ENCODE peak calls at places on chromosome 3, in five cellular contexts. J is cardiac fibroblast, X is coronary artery, C is RWPE1, M is astrocyte of the cerebellum. V is an unnamed sample.

GRCh38 chr3:12758025-12758830 is 831 bp downstream of the TMEM40 start:
- DNase-seq in M (peak; percentile 59), C (peak; percentile 34), J (peak; percentile 81), X (no peak), V (no peak)

GRCh38 chr3:13134879-13135206 is 61.6 kb upstream of the IQSEC1 start:
- DNase-seq in M (no peak), X (peak; percentile 53), C (no peak), J (no peak), V (no peak)

GRCh38 chr3:129416408-129416807 is 12.0 kb downstream of the EFCAB12 start:
- DNase-seq in J (no peak), M (no peak), X (no peak), C (no peak), V (no peak)

GRCh38 chr3:51887620-51888019 is 12.2 kb upstream of the IQCF5 start:
- DNase-seq in J (no peak), M (no peak), X (no peak), C (peak; percentile 58), V (no peak)

GRCh38 chr3:13114811-13115615 is 41.8 kb upstream of the IQSEC1 start:
- DNase-seq in C (no peak), J (no peak), M (no peak), X (peak; percentile 66), V (no peak)

GRCh38 chr3:2657971-2658370 is 452.2 kb downstream of the IL5RA start:
- DNase-seq in C (no peak), M (no peak), X (no peak), J (no peak), V (no peak)

GRCh38 chr3:118705827-118706226 is 328.8 kb downstream of the IGSF11 start:
- DNase-seq in J (no peak), X (no peak), C (no peak), M (no peak), V (no peak)

GRCh38 chr3:24263069-24263668 is 231.5 kb downstream of the THRB start:
- DNase-seq in M (no peak), J (no peak), C (no peak), X (no peak), V (no peak)

GRCh38 chr3:150147776-150148175 is 177.1 kb upstream of the PFN2 start:
- DNase-seq in X (no peak), M (peak; percentile 33), C (no peak), J (peak; percentile 49), V (no peak)

GRCh38 chr3:42288385-42288784 is 22.4 kb upstream of the CCK start:
- DNase-seq in C (no peak), M (no peak), J (no peak), X (no peak), V (no peak)

GRCh38 chr3:72143322-72143721 is 358.4 kb upstream of the PROK2 start:
- DNase-seq in C (no peak), X (no peak), M (no peak), J (peak; percentile 19), V (no peak)

GRCh38 chr3:114411811-114412803 is 118.3 kb downstream of the TIGIT start:
- DNase-seq in X (no peak), C (peak; percentile 44), J (peak; percentile 49), M (no peak), V (no peak)

GRCh38 chr3:30548605-30549004 is 57.8 kb upstream of the TGFBR2 start:
- DNase-seq in X (no peak), C (peak; percentile 33), M (no peak), J (no peak), V (no peak)

GRCh38 chr3:64079369-64080160 is 56.3 kb upstream of the PSMD6 start:
- DNase-seq in J (no peak), M (no peak), X (no peak), C (no peak), V (no peak)

GRCh38 chr3:100226712-100227429 is 33.9 kb upstream of the TBC1D23 start:
- DNase-seq in M (no peak), X (no peak), C (no peak), J (peak; percentile 65), V (no peak)

GRCh38 chr3:45957606-45958005 is 14.3 kb downstream of the CXCR6 start:
- DNase-seq in J (no peak), C (no peak), X (no peak), M (no peak), V (no peak)

GRCh38 chr3:54087581-54088410 is 34.6 kb upstream of the CACNA2D3 start:
- DNase-seq in M (no peak), C (no peak), J (peak; percentile 31), X (no peak), V (no peak)

GRCh38 chr3:195224980-195225580 is 45.9 kb downstream of the XXYLT1 start:
- DNase-seq in M (no peak), C (no peak), X (peak; percentile 49), J (no peak), V (peak; percentile 55)

GRCh38 chr3:48015451-48016182 is 599 bp downstream of the MAP4 start:
- DNase-seq in C (no peak), X (no peak), M (no peak), J (peak; percentile 43), V (no peak)

GRCh38 chr3:57256844-57257243 is 29.3 kb downstream of the APPL1 start:
- DNase-seq in M (no peak), X (no peak), J (no peak), C (no peak), V (no peak)

GRCh38 chr3:9732753-9733115 is 1.2 kb downstream of the BRPF1 start:
- DNase-seq in C (peak; percentile 21), J (no peak), M (no peak), X (no peak), V (no peak)

GRCh38 chr3:9729419-9729818 is 2.1 kb upstream of the BRPF1 start:
- DNase-seq in C (no peak), J (no peak), X (no peak), M (no peak), V (no peak)

GRCh38 chr3:9732080-9732752 is 681 bp downstream of the BRPF1 start:
- DNase-seq in M (no peak), C (peak; percentile 20), J (no peak), X (no peak), V (no peak)

GRCh38 chr3:9730747-9731205 is 759 bp upstream of the BRPF1 start:
- DNase-seq in J (no peak), X (no peak), C (no peak), M (no peak), V (no peak)

DNA sequence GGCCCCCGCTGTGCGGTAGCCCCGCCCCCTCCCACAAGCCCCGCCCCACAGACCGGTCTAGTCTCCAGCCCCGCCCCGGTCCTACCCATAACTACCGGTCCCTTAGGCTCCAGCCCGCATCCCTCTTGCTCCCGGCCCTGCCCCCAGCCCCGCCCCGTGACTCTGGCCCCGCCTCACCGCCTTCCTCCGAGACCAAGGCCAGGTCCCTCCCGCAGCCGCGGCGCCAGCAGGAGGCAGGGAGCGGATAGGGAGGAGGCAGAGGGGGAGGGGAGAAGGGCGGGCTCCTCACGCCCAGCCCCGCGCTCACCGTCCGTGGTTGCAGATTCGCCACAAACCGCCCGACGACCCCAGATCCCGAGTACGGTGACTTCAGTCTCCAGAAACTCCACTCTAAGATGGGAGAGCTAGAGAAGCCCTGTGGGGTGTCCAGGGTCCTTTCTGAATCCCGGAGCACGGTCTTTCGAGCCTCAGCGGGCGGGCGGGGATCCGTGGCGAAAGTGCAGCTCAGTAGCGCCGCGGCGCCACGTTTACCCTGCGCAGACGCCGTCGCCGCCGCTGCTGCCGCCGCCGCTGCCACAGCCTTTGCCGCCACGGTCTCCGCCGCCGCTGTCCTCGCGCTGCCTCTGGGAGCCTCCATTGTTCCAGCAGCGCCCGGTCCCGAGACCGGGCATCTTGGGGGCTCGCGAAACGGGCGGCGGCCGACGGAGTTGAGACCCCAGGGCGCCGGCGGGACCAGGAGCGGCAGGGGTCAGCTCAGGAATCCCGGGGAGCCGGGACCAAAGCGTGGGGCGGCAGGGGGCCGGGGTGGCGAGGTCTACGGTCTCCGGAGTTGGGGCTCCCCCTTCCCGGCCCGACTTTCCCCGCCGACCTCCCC is at the start of gene BRPF1:
- DNase-seq in M (peak; percentile 99), J (peak; percentile 100), X (peak; percentile 100), C (peak; percentile 98), V (peak; percentile 100)
- TF ChIP-seq CTCF in M (no peak), J (peak; percentile 12), X (no peak), C (no peak), V (no peak)

DNA sequence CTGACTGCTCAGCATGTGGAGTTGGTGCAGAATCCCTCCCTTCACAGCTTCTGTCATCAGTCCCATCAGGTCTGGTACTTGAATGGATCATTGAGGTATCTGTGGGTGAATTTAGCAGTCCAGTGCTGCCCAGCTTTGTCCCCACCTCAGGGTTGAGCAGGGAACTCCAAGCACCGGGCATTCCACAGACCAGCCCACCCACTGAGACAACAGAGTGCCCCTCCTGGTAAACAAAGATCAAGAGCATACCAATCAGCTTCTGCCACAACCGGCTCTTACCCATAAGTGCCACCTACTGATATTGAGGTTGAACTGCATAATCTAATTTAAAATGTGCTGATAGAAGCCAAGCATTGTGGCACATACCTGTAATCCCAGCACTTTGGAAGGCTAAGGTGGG is 57.1 kb upstream of the FXR1 start:
- DNase-seq in X (no peak), M (no peak), J (no peak), C (no peak), V (no peak)
- TF ChIP-seq CTCF in X (no peak), M (no peak), J (no peak), C (no peak), V (peak; percentile 48)

DNA sequence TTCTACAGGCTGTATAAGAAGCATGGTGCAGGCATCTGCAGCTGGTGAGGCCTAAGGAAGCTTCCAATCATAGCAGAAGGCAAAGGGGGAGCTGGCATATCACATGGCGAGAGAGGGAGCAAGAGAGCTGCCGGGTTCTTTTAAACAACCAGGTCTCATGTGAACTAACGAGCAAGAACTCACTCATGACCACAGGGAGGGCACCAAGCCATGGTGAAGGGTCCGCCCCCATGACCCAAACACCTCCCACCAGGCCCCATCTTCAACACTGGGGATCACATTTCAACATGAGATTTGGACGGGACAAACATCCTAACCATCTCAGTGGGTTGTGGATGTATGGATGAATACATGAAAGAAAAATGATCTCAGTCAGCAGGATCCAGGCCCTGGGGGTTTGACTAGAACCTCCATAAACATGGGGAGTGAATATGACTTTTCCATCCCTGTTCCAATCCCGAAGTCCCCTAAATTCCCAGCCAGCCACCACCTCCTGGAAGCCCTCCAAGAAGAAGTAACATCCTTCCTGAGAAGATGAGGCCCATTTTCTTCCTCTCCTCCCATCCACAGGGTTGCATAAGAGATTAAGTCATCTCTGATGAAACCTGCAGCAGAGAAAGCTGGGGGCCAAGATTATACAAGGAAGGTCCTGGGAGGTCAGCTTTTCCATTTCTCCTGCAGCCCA is 9.5 kb downstream of the CAV3 start:
- DNase-seq in J (peak; percentile 33), M (no peak), X (no peak), C (peak; percentile 19), V (no peak)
- TF ChIP-seq CTCF in J (no peak), M (no peak), X (no peak), C (no peak), V (no peak)

GRCh38 chr3:43451670-43452254 is 165.4 kb downstream of the SNRK start:
- DNase-seq in C (no peak), M (no peak), J (no peak), X (no peak), V (no peak)

GRCh38 chr3:43448098-43448497 is 161.8 kb downstream of the SNRK start:
- DNase-seq in J (no peak), X (no peak), M (no peak), C (no peak), V (no peak)

GRCh38 chr3:43442872-43443395 is 156.6 kb downstream of the SNRK start:
- DNase-seq in X (no peak), J (no peak), C (no peak), M (no peak), V (no peak)

DNA sequence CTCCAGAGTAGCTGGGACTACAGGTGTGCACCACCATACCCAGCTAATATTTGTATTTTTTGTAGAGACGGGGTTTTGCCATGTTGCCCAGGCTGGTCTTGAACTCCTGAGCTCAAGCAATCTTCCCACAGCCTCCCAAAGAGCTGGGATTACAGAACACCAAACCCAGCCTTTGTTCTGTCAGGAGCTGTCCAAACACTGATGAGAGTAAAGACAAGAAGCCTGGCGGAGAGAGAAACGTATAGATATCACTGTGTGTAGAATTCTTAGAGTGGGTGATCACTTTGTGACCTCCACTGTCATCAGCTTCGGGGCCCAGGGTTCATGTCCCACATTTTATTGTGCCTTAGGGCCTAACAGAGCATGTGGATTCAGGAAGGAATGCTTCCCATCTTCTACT is 159.5 kb downstream of the SNRK start:
- DNase-seq in C (no peak), J (no peak), M (no peak), X (no peak), V (no peak)
- TF ChIP-seq CTCF in C (no peak), J (no peak), M (no peak), X (no peak), V (no peak)

V was measured in type B pancreatic cell.